ENCODE peak calls at places on chromosomes 6 and 20, in seven cellular contexts. E is uterus, P is GM23338, D is HFFc6, X is cardiac fibroblast, A is lower leg skin, C is lung. H is an unnamed sample.
A peak's percentile ranks its signal among the peaks of the same experiment; 100 is the strongest.

GRCh38 chr20:34663213-34663943 is 13.5 kb downstream of the PIGU start:
- DNase-seq in E (no peak), P (no peak), D (no peak), X (no peak), A (no peak), C (no peak), H (peak; percentile 22)

GRCh38 chr6:5905431-5906339 is 101.0 kb downstream of the NRN1 start:
- DNase-seq in E (peak; percentile 82), P (no peak), D (peak; percentile 78), X (peak; percentile 89), A (peak; percentile 97), C (peak; percentile 42), H (peak; percentile 97)

GRCh38 chr6:106063448-106063850 is 22.7 kb upstream of the PRDM1 start:
- DNase-seq in E (no peak), P (no peak), D (peak; percentile 60), X (no peak), A (no peak), C (no peak), H (peak; percentile 62)

GRCh38 chr6:106163446-106163965 is 77.4 kb downstream of the PRDM1 start:
- DNase-seq in E (peak; percentile 18), P (peak; percentile 50), D (peak; percentile 82), X (peak; percentile 79), A (no peak), C (no peak), H (peak; percentile 80)

GRCh38 chr6:156980515-156980914 is 203.3 kb downstream of the ARID1B start:
- DNase-seq in E (no peak), P (no peak), D (no peak), X (no peak), A (no peak), C (no peak), H (no peak)

GRCh38 chr20:62346398-62347150 is 20.5 kb downstream of the LAMA5 start:
- DNase-seq in E (no peak), P (no peak), D (no peak), X (no peak), A (no peak), C (no peak), H (no peak)

GRCh38 chr6:112225691-112226090 is 28.7 kb downstream of the LAMA4 start:
- DNase-seq in E (no peak), P (no peak), D (no peak), X (peak; percentile 59), A (no peak), C (no peak), H (no peak)

GRCh38 chr6:47286301-47286700 is 23.4 kb downstream of the TNFRSF21 start:
- DNase-seq in E (no peak), P (no peak), D (no peak), X (no peak), A (no peak), C (no peak), H (no peak)

GRCh38 chr6:149425754-149426153 is 25.7 kb downstream of the SUMO4 start:
- DNase-seq in E (no peak), P (no peak), D (no peak), X (no peak), A (peak; percentile 75), C (no peak), H (no peak)

GRCh38 chr6:110389689-110390382 is 25.5 kb downstream of the DDO start:
- DNase-seq in E (no peak), P (no peak), D (no peak), X (no peak), A (no peak), C (no peak), H (no peak)

GRCh38 chr6:30730611-30731435 is 10.7 kb downstream of the TUBB start:
- DNase-seq in E (peak; percentile 62), P (peak; percentile 94), D (no peak), X (peak; percentile 57), A (peak; percentile 95), C (peak; percentile 78), H (peak; percentile 41)

GRCh38 chr6:165181951-165182414 is 127.4 kb downstream of the C6orf118 start:
- DNase-seq in E (no peak), P (peak; percentile 5), D (no peak), X (peak; percentile 69), A (no peak), C (no peak), H (peak; percentile 90)

GRCh38 chr6:28137458-28138020 is 4.1 kb upstream of the ZKSCAN8 start:
- DNase-seq in E (no peak), P (no peak), D (no peak), X (peak; percentile 21), A (no peak), C (no peak), H (peak; percentile 29)

GRCh38 chr6:100281471-100281878 is 183.2 kb downstream of the SIM1 start:
- DNase-seq in E (no peak), P (peak; percentile 74), D (no peak), X (no peak), A (no peak), C (no peak), H (no peak)

GRCh38 chr6:9398794-9399373 is 963.5 kb upstream of the SLC35B3 start:
- DNase-seq in E (no peak), P (peak; percentile 65), D (no peak), X (peak; percentile 34), A (no peak), C (no peak), H (no peak)

GRCh38 chr6:157556671-157557430 is 175.9 kb downstream of the ZDHHC14 start:
- DNase-seq in E (no peak), P (no peak), D (no peak), X (no peak), A (peak; percentile 76), C (no peak), H (no peak)

GRCh38 chr20:1893721-1894470 is 1.3 kb upstream of the SIRPA start:
- DNase-seq in E (peak; percentile 68), P (peak; percentile 81), D (no peak), X (no peak), A (peak; percentile 94), C (peak; percentile 63), H (peak; percentile 61)

GRCh38 chr6:129497591-129498555 is 212.1 kb downstream of the ARHGAP18 start:
- DNase-seq in E (no peak), P (no peak), D (peak; percentile 76), X (no peak), A (no peak), C (no peak), H (no peak)

GRCh38 chr20:32040142-32040953 is 11.7 kb upstream of the HCK start:
- DNase-seq in E (no peak), P (no peak), D (no peak), X (no peak), A (peak; percentile 85), C (peak; percentile 60), H (no peak)

GRCh38 chr20:10861619-10862018 is 187.8 kb upstream of the JAG1 start:
- DNase-seq in E (no peak), P (no peak), D (no peak), X (no peak), A (no peak), C (no peak), H (no peak)

GRCh38 chr6:40903456-40903855 is 135.6 kb downstream of the UNC5CL start:
- DNase-seq in E (no peak), P (no peak), D (no peak), X (no peak), A (peak; percentile 4), C (no peak), H (peak; percentile 28)

GRCh38 chr6:141413196-141413595 is 719.5 kb upstream of the GJE1 start:
- DNase-seq in E (no peak), P (no peak), D (no peak), X (peak; percentile 47), A (no peak), C (no peak), H (no peak)

GRCh38 chr6:141421378-141421777 is 711.3 kb upstream of the GJE1 start:
- DNase-seq in E (no peak), P (no peak), D (peak; percentile 80), X (peak; percentile 74), A (no peak), C (no peak), H (peak; percentile 92)

GRCh38 chr6:141418076-141418475 is 714.6 kb upstream of the GJE1 start:
- DNase-seq in E (no peak), P (no peak), D (no peak), X (no peak), A (no peak), C (no peak), H (no peak)

GRCh38 chr6:141415896-141416295 is 716.8 kb upstream of the GJE1 start:
- DNase-seq in E (no peak), P (no peak), D (no peak), X (no peak), A (no peak), C (no peak), H (peak; percentile 49)
- TF ChIP-seq CTCF in E (no peak), P (no peak), D (no peak), X (no peak), A (no peak), C (no peak), H (no peak)

DNA sequence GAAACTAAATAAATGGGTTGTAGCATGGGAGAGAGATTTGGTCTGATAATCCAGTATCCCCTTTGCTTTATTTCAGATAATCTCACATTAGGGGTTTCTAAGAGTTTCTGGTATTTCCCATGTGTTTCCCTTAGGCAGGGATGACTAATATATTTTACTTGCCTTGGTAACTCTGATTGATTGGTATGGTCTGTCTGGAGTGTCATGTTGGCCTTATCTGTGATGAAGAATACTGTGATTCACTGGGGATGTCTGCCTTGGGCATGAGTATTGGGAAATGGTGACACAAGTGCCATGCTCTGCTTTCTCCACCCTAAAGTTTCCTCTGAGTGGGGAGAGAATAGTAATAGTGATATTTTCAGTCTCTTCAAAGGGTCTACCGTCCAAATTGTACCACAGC is 10.1 kb downstream of the SLC22A2 start:
- DNase-seq in E (no peak), P (no peak), D (no peak), X (peak; percentile 26), A (no peak), C (no peak), H (peak; percentile 24)
- TF ChIP-seq CTCF in E (no peak), P (no peak), D (no peak), X (no peak), A (no peak), C (no peak), H (no peak)

DNA sequence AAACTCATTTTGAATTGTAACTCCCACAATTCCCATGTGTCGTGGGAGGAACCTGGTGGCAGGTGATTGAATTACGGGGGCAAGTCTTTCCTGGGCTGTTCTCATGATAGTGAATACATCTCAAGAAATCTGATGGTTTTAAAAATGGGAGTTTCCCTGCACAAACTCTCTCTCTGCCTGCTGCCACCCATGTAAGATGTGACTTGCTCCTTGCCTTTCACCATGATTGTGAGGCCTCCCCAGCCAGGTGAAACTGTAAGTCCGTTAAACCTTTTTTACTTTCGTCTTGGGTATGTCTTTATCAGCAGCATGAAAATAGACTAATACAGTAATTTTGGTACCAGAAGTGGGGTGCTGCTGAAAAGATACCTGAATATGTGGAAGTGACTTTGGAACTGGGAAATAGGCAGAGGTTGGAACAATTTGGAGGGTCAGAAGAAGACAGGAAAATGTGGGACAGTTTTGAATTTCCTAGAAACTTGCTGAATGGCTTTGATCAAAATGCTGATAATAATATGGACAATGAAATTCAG is 41.4 kb upstream of the SAMHD1 start:
- DNase-seq in E (no peak), P (no peak), D (no peak), X (no peak), A (no peak), C (no peak), H (no peak)
- TF ChIP-seq CTCF in E (no peak), P (peak; percentile 3), D (peak; percentile 24), X (no peak), A (no peak), C (no peak), H (no peak)

DNA sequence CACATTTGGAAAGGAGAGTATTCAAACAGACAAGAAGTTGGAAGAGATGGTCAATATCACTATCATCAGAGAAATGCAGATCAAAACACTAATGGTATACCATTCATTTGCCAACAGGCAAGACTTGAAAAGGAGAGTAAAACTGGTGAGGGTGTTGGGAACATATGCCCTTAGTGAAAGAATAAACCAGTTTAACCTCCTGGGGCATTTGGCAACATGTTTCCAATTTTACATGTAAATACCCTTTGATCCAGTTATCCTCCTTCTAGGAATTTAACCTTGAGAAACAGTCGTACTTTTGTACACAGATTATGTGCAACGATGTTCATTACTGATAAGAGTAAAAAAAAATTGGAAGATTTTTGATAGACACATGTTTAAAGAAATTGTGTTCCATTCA is 34.1 kb upstream of the OCSTAMP start:
- DNase-seq in E (no peak), P (no peak), D (no peak), X (no peak), A (no peak), C (no peak), H (no peak)
- TF ChIP-seq CTCF in E (no peak), P (no peak), D (no peak), X (no peak), A (no peak), C (no peak), H (no peak)

H was measured in fibroblast of mammary gland.